ENCODE peak calls at places on chromosomes 6 and 20, in five cellular contexts. U is choroid plexus epithelial cell, D is left ventricle myocardium inferior, J is BE2C, G is A549. A is an unnamed sample.

GRCh38 chr6:71913431-71913830 is 27.1 kb downstream of the RIMS1 start:
- DNase-seq in U (no peak), D (no peak), J (no peak), G (no peak), A (no peak)

GRCh38 chr6:166388605-166389004 is 5.9 kb upstream of the MPC1 start:
- DNase-seq in U (no peak), D (no peak), J (no peak), G (no peak), A (no peak)

GRCh38 chr20:32580970-32581838 is 3.9 kb downstream of the NOL4L start:
- DNase-seq in U (no peak), D (no peak), J (peak), G (no peak), A (no peak)

GRCh38 chr20:5234158-5234557 is 82.6 kb downstream of the PROKR2 start:
- DNase-seq in U (no peak), D (no peak), J (no peak), G (no peak), A (no peak)

GRCh38 chr6:91152824-91153223 is 566.0 kb upstream of the MAP3K7 start:
- DNase-seq in U (no peak), D (no peak), J (no peak), G (no peak), A (no peak)

GRCh38 chr6:29227235-29227634 is 56.5 kb downstream of the OR2J2 start:
- DNase-seq in U (no peak), D (no peak), J (no peak), G (no peak), A (no peak)

GRCh38 chr6:403659-404655 is 12.4 kb downstream of the IRF4 start:
- DNase-seq in U (no peak), D (no peak), J (no peak), G (no peak), A (no peak)

GRCh38 chr6:21538186-21538798 is 55.3 kb upstream of the SOX4 start:
- DNase-seq in U (peak), D (no peak), J (no peak), G (no peak), A (no peak)

GRCh38 chr20:62571667-62572344 is 70.5 kb upstream of the SLCO4A1 start:
- DNase-seq in U (no peak), D (no peak), J (peak), G (peak), A (no peak)
- TF ChIP-seq CTCF in U (no peak), D (no peak), J (peak), G (no peak), A (peak)

GRCh38 chr6:142481466-142481865 is 179.7 kb downstream of the ADGRG6 start:
- DNase-seq in U (peak), D (no peak), J (no peak), G (no peak), A (no peak)

GRCh38 chr6:142474446-142475289 is 172.9 kb downstream of the ADGRG6 start:
- DNase-seq in U (peak), D (no peak), J (peak), G (peak), A (peak)

GRCh38 chr6:142482249-142482648 is 180.4 kb downstream of the ADGRG6 start:
- DNase-seq in U (peak), D (no peak), J (no peak), G (no peak), A (no peak)

GRCh38 chr6:142476446-142476845 is 174.6 kb downstream of the ADGRG6 start:
- DNase-seq in U (no peak), D (no peak), J (no peak), G (no peak), A (no peak)

DNA sequence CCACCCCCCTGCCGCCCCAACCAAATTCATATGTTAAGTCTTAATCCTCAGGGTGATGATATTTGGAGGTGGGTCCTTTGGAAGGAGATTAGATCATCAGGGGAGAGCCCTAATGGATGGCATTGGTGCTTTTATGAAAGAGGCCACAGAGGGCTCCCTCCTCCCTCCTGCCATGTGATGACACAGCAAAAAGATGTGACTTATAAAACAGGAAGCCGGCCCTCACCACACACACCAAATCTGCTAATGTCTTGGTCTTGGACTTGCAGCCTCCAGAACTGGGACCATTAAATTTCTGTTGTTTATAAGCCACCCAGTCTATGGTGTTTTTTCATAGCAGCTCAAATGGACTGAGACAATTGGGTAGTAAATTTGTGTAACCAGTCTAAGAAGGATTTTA is 176.3 kb downstream of the ADGRG6 start:
- DNase-seq in U (peak), D (no peak), J (peak), G (peak), A (no peak)
- TF ChIP-seq CTCF in U (no peak), D (no peak), J (no peak), G (no peak), A (no peak)

GRCh38 chr20:47021850-47022249 is 127.2 kb downstream of the EYA2 start:
- DNase-seq in U (no peak), D (no peak), J (no peak), G (no peak), A (no peak)

GRCh38 chr20:47018381-47018780 is 123.7 kb downstream of the EYA2 start:
- DNase-seq in U (no peak), D (no peak), J (no peak), G (no peak), A (no peak)

GRCh38 chr20:47019106-47019824 is 124.6 kb downstream of the EYA2 start:
- DNase-seq in U (peak), D (no peak), J (no peak), G (no peak), A (no peak)

GRCh38 chr20:47016068-47016664 is 121.5 kb downstream of the EYA2 start:
- DNase-seq in U (peak), D (no peak), J (no peak), G (no peak), A (no peak)

GRCh38 chr20:47020231-47020630 is 125.6 kb downstream of the EYA2 start:
- DNase-seq in U (peak), D (no peak), J (no peak), G (no peak), A (no peak)
- TF ChIP-seq CTCF in U (peak), D (no peak), J (no peak), G (no peak), A (no peak)

GRCh38 chr6:161748535-161749386 is 474.9 kb upstream of the AGPAT4 start:
- DNase-seq in U (peak), D (peak), J (peak), G (peak), A (peak)
- TF ChIP-seq CTCF in U (peak), D (peak), J (peak), G (peak), A (peak)

A was measured in GM13977.